ENCODE peak calls at places on chromosomes 13 and 19, in five cellular contexts. J is body of pancreas; O is thoracic aorta; I is CD4-positive, alpha-beta T cell; Z is psoas muscle. Q is an unnamed sample.

GRCh38 chr13:48346583-48346982 is 43.0 kb downstream of the RB1 start:
- DNase-seq in J (no peak), O (no peak), I (no peak), Z (no peak), Q (no peak)

GRCh38 chr13:74288361-74288911 is 154.2 kb upstream of the KLF12 start:
- DNase-seq in J (peak; percentile 13), O (no peak), I (peak; percentile 13), Z (peak; percentile 32), Q (no peak)

GRCh38 chr19:9431475-9431874 is 3.9 kb downstream of the ZNF266 start:
- DNase-seq in J (no peak), O (no peak), I (no peak), Z (no peak), Q (no peak)

GRCh38 chr19:44745386-44745831 is 3.1 kb upstream of the BCL3 start:
- DNase-seq in J (peak; percentile 38), O (no peak), I (no peak), Z (peak; percentile 85), Q (no peak)

GRCh38 chr19:48715681-48716171 is 3.8 kb downstream of the MAMSTR start:
- DNase-seq in J (no peak), O (no peak), I (no peak), Z (no peak), Q (no peak)

GRCh38 chr13:110915057-110915873 is at the start of gene ANKRD10:
- DNase-seq in J (peak; percentile 100), O (peak; percentile 95), I (peak; percentile 89), Z (peak; percentile 99), Q (peak; percentile 98)

GRCh38 chr13:21637296-21637695 is 33.3 kb upstream of the MICU2 start:
- DNase-seq in J (peak; percentile 24), O (no peak), I (peak; percentile 14), Z (no peak), Q (peak; percentile 94)

GRCh38 chr13:59734393-59734792 is 429.3 kb downstream of the DIAPH3 start:
- DNase-seq in J (no peak), O (no peak), I (no peak), Z (no peak), Q (no peak)

DNA sequence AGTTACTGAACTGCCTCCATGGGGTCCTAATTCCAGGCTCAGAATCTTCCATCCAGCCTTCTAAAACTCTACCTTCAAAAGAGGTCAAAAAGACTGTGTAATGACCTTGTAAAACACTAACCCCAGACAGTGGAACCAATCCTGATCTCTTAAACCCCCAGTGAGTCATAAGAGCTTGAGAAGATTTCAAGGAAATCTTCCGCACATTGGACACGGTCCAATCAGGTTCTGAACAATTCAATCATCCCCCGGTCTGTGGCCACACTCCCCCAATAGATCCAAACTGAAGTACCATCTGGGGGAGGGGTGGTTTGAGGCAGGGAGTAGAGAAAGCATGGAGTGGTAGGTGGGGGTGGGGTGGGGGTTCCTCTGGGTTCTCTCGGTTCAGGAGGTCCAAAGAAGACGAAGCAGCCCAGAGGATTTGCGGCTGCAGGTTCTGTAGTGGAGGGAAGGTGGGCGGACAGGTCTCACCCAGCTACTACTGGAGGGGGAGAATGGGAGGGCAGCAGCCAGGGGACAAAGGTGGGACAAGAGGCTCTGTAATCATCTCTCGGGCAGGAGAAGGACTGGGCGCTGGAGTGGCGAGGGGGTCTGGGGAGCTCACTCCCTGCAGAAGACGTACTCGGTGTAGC is 1.5 kb downstream of the KCTD12 start:
- DNase-seq in J (no peak), O (no peak), I (no peak), Z (no peak), Q (no peak)
- H3K27ac ChIP-seq in J (peak overlapping the region; percentile 85), O (peak overlapping the region; percentile 87), I (no peak overlapping the region), Z (peak overlapping the region; percentile 65), Q (peak overlapping the region; percentile 94)

DNA sequence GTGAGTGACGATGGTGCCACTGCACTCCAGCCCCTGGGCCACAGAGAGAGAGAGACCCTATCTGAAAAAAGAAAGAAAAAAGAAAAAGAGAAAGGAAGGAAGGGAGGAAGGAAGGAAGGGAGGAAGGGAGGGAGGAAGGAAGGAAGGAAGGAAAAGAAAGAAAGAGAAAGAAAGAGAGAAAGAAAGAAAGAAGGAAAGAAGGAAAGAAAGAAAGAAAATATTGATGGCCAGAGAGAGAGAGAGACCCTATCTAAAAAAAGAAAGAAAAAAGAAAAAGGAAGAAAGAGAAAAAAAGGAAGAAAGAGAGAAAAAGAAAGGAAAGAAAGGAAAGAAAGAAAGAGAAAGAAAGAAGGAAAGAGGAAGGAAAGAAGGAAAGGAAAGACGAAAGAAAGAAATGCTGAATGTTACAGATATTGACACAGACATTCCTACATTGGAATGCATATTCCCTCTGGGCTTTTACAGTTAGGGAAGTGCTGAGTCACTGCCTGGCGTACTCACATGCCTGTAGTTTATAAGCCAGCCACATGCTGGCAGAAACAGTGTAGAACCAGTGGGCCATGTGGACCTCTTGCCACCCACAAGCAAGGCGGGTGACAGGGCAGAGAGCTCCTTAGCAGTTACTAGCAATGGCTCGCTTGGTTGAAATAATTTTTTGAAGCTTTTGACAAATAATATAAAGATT is 34.6 kb upstream of the SLC46A3 start:
- DNase-seq in J (peak; percentile 52), O (peak; percentile 55), I (no peak), Z (no peak), Q (no peak)
- H3K27ac ChIP-seq in J (peak overlapping the region; percentile 40), O (peak overlapping the region; percentile 77), I (no peak overlapping the region), Z (peak overlapping the region; percentile 23), Q (peak overlapping the region; percentile 38)

DNA sequence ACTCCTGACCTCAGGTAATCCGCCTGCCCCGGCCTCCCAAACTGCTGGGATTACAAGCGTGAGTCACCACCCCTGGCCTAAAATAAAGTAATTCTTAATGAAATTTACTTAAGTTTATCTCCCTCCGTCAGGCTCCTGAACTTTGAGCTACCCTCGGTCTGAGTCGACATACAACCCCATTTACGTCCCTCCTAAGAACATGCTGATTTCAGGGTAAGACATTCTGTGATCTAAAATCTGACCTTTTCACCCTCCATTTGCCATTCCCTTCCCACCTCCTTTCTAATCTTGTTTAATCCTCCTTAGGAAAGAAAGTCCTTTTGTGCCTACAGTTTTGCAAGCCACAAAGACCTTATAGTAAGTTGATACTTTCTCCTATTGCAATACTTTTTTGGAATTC is 143.4 kb downstream of the ZNF737 start:
- DNase-seq in J (no peak), O (no peak), I (no peak), Z (no peak), Q (no peak)
- H3K27ac ChIP-seq in J (peak overlapping the region; percentile 93), O (no peak overlapping the region), I (no peak overlapping the region), Z (no peak overlapping the region), Q (no peak overlapping the region)

DNA sequence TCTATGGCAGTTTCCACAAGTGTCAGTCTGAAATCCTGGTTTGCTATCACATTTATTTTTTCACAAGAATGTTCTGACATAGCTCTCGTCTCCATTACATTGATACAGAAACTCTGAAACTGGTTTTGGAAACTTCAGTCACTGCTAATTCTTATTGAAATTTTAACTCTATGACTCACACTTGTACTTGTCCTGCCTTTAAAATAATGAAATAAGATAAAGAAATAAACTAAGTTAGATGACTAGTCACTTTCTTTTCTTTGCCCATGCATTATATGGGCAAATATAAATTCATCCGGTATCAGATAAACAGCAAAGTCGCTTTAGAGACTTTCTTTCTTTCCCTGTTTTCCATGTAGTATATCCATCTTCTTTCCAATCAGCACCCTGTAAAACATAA is 257.5 kb downstream of the PCDH9 start:
- DNase-seq in J (no peak), O (no peak), I (no peak), Z (no peak), Q (no peak)
- H3K27ac ChIP-seq in J (no peak overlapping the region), O (no peak overlapping the region), I (no peak overlapping the region), Z (no peak overlapping the region), Q (no peak overlapping the region)

DNA sequence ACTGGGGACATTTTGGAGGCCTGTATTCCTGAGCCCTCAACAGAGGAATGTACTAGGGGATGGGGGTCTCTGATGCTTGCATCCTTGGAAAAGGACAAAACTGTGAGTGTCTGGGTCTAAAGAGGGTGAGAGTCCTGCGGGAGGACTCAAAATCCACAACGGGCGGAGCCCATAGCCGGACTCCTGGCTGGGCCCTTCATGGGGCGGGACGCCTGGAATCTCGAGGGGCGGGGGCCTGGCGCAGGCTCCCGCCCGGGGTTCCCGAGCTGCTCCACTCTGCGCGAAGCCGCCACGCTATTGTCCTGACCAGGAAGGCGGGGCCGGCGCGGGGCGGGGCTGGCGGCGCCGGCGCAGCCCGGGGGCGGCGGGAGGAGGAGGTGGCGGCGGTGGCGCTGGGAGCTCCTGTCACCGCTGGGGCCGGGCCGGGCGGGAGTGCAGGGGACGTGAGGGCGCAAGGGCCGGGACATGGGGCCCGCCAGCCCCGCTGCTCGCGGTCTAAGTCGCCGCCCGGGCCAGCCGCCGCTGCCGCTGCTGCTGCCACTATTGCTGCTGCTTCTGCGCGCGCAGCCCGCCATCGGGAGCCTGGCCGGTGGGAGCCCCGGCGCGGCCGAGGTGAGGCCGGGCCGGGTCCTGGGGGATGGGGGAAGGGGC is at the start of gene APLP1:
- DNase-seq in J (peak; percentile 91), O (no peak), I (peak; percentile 63), Z (peak; percentile 66), Q (no peak)
- H3K27ac ChIP-seq in J (peak within 1 kb of the TSS; percentile 80), O (no peak within 1 kb of the TSS), I (no peak within 1 kb of the TSS), Z (no peak within 1 kb of the TSS), Q (no peak within 1 kb of the TSS)